ENCODE peak calls at places on chromosomes 6 and 20, in eight cellular contexts. T, B, Q, X, D, O, U and K are unnamed samples.

GRCh38 chr6:164859791-164860190 is 449.6 kb downstream of the C6orf118 start:
- DNase-seq in T (no peak), B (no peak), Q (no peak), X (no peak), D (no peak), O (no peak), U (no peak), K (no peak)

GRCh38 chr6:78810146-78810545 is 57.2 kb upstream of the IRAK1BP1 start:
- DNase-seq in T (no peak), B (peak), Q (no peak), X (peak), D (no peak), O (peak), U (peak), K (peak)

GRCh38 chr20:38610521-38610920 is 8.9 kb downstream of the ARHGAP40 start:
- DNase-seq in T (no peak), B (peak), Q (no peak), X (no peak), D (no peak), O (peak), U (no peak), K (no peak)

GRCh38 chr6:42402184-42402583 is 49.5 kb downstream of the TRERF1 start:
- DNase-seq in T (no peak), B (peak), Q (no peak), X (peak), D (no peak), O (no peak), U (no peak), K (no peak)

GRCh38 chr20:63027425-63028389 is 20.9 kb upstream of the BHLHE23 start:
- DNase-seq in T (peak), B (peak), Q (peak), X (no peak), D (peak), O (no peak), U (no peak), K (peak)

GRCh38 chr6:19804362-19805145 is 32.6 kb upstream of the ID4 start:
- DNase-seq in T (peak), B (peak), Q (peak), X (peak), D (peak), O (peak), U (peak), K (peak)

GRCh38 chr20:23142162-23143050 is 56.3 kb upstream of the CD93 start:
- DNase-seq in T (no peak), B (peak), Q (no peak), X (no peak), D (peak), O (no peak), U (no peak), K (no peak)

GRCh38 chr20:2089447-2089846 is 12.2 kb upstream of the STK35 start:
- DNase-seq in T (no peak), B (no peak), Q (no peak), X (no peak), D (no peak), O (no peak), U (peak), K (no peak)

GRCh38 chr6:41429506-41430504 is 94.4 kb downstream of the NCR2 start:
- DNase-seq in T (no peak), B (no peak), Q (no peak), X (no peak), D (no peak), O (no peak), U (no peak), K (no peak)

GRCh38 chr20:50710492-50711063 is 19.2 kb upstream of the RIPOR3 start:
- DNase-seq in T (no peak), B (peak), Q (no peak), X (peak), D (no peak), O (no peak), U (no peak), K (no peak)

GRCh38 chr6:28742668-28743270 is 181.0 kb downstream of the TRIM27 start:
- DNase-seq in T (no peak), B (peak), Q (no peak), X (peak), D (no peak), O (peak), U (peak), K (peak)

GRCh38 chr20:6397115-6397514 is 274.3 kb upstream of the FERMT1 start:
- DNase-seq in T (no peak), B (no peak), Q (no peak), X (no peak), D (no peak), O (no peak), U (no peak), K (no peak)

GRCh38 chr6:110875548-110876169 is 1.1 kb downstream of the AMD1 start:
- DNase-seq in T (peak), B (no peak), Q (peak), X (no peak), D (peak), O (no peak), U (peak), K (peak)

GRCh38 chr6:79630883-79631799 is at the start of gene SH3BGRL2:
- DNase-seq in T (peak), B (peak), Q (no peak), X (peak), D (peak), O (peak), U (peak), K (peak)

GRCh38 chr20:48186447-48186846 is 401.2 kb upstream of the SULF2 start:
- DNase-seq in T (no peak), B (peak), Q (no peak), X (no peak), D (no peak), O (peak), U (no peak), K (no peak)

GRCh38 chr20:7654231-7654630 is 286.0 kb downstream of the HAO1 start:
- DNase-seq in T (no peak), B (no peak), Q (no peak), X (no peak), D (no peak), O (no peak), U (no peak), K (no peak)

GRCh38 chr6:158284340-158285210 is 27.7 kb upstream of the TULP4 start:
- DNase-seq in T (no peak), B (no peak), Q (no peak), X (no peak), D (no peak), O (peak), U (peak), K (no peak)

GRCh38 chr6:35765739-35766138 is 10.7 kb upstream of the CLPSL2 start:
- DNase-seq in T (no peak), B (no peak), Q (no peak), X (no peak), D (no peak), O (no peak), U (no peak), K (no peak)

GRCh38 chr6:84560431-84561375 is 203.7 kb downstream of the TBX18 start:
- DNase-seq in T (no peak), B (no peak), Q (no peak), X (no peak), D (no peak), O (no peak), U (no peak), K (no peak)

GRCh38 chr20:45246109-45246508 is 8.3 kb downstream of the SLPI start:
- DNase-seq in T (no peak), B (no peak), Q (no peak), X (no peak), D (no peak), O (no peak), U (no peak), K (no peak)

GRCh38 chr6:71038966-71039365 is 82.1 kb upstream of the B3GAT2 start:
- DNase-seq in T (no peak), B (no peak), Q (no peak), X (no peak), D (no peak), O (no peak), U (no peak), K (no peak)

GRCh38 chr6:47822856-47823554 is 41.2 kb downstream of the OPN5 start:
- DNase-seq in T (no peak), B (peak), Q (no peak), X (no peak), D (no peak), O (no peak), U (no peak), K (no peak)

GRCh38 chr6:10733151-10733715 is 10.4 kb downstream of the TMEM14C start:
- DNase-seq in T (no peak), B (no peak), Q (no peak), X (no peak), D (no peak), O (no peak), U (no peak), K (no peak)

GRCh38 chr6:106512048-106512957 is 117.0 kb downstream of the RTN4IP1 start:
- DNase-seq in T (peak), B (peak), Q (peak), X (peak), D (peak), O (no peak), U (peak), K (peak)

GRCh38 chr6:3456794-3457709 is at the start of gene SLC22A23:
- DNase-seq in T (peak), B (peak), Q (peak), X (no peak), D (peak), O (no peak), U (peak), K (peak)

GRCh38 chr20:59831901-59832240 is 101.6 kb downstream of the SYCP2 start:
- DNase-seq in T (peak), B (no peak), Q (no peak), X (no peak), D (no peak), O (no peak), U (peak), K (no peak)

GRCh38 chr6:118198746-118199145 is 291.7 kb downstream of the SLC35F1 start:
- DNase-seq in T (no peak), B (no peak), Q (no peak), X (peak), D (no peak), O (peak), U (no peak), K (no peak)

GRCh38 chr20:34538671-34539123 is 19.8 kb upstream of the MAP1LC3A start:
- DNase-seq in T (peak), B (peak), Q (peak), X (peak), D (peak), O (peak), U (peak), K (peak)

GRCh38 chr20:14963262-14963663 is 625.9 kb upstream of the FLRT3 start:
- DNase-seq in T (no peak), B (peak), Q (no peak), X (no peak), D (no peak), O (peak), U (peak), K (no peak)

GRCh38 chr6:131636880-131637792 is at the start of gene ENPP3:
- DNase-seq in T (no peak), B (no peak), Q (peak), X (no peak), D (no peak), O (no peak), U (no peak), K (no peak)

GRCh38 chr6:93282521-93283031 is 136.8 kb downstream of the EPHA7 start:
- DNase-seq in T (no peak), B (no peak), Q (no peak), X (no peak), D (peak), O (no peak), U (no peak), K (no peak)

GRCh38 chr6:16129623-16130243 is 847 bp downstream of the MYLIP start:
- DNase-seq in T (peak), B (peak), Q (peak), X (no peak), D (peak), O (no peak), U (peak), K (peak)

GRCh38 chr6:74585779-74586178 is 620.1 kb downstream of the COL12A1 start:
- DNase-seq in T (no peak), B (peak), Q (no peak), X (no peak), D (no peak), O (no peak), U (no peak), K (no peak)

GRCh38 chr6:63773200-63773599 is 137.6 kb downstream of the PHF3 start:
- DNase-seq in T (no peak), B (no peak), Q (no peak), X (no peak), D (no peak), O (no peak), U (no peak), K (no peak)

GRCh38 chr20:38840053-38840893 is 34.8 kb downstream of the PPP1R16B start:
- DNase-seq in T (no peak), B (no peak), Q (no peak), X (no peak), D (no peak), O (no peak), U (no peak), K (no peak)

GRCh38 chr6:105308840-105309239 is 94.0 kb downstream of the PREP start:
- DNase-seq in T (no peak), B (no peak), Q (no peak), X (no peak), D (no peak), O (no peak), U (no peak), K (no peak)

GRCh38 chr6:105302617-105303128 is 100.2 kb downstream of the PREP start:
- DNase-seq in T (no peak), B (peak), Q (no peak), X (no peak), D (no peak), O (no peak), U (peak), K (no peak)

GRCh38 chr6:105301756-105302616 is 100.9 kb downstream of the PREP start:
- DNase-seq in T (no peak), B (peak), Q (no peak), X (no peak), D (no peak), O (no peak), U (no peak), K (no peak)

GRCh38 chr6:105304366-105304765 is 98.5 kb downstream of the PREP start:
- DNase-seq in T (no peak), B (no peak), Q (no peak), X (no peak), D (no peak), O (no peak), U (no peak), K (no peak)

GRCh38 chr6:105305521-105305920 is 97.4 kb downstream of the PREP start:
- DNase-seq in T (no peak), B (no peak), Q (no peak), X (no peak), D (no peak), O (no peak), U (no peak), K (no peak)
- H3K27ac ChIP-seq in T (no peak), B (no peak), Q (no peak), X (no peak), D (no peak), O (no peak), U (no peak), K (no peak)

DNA sequence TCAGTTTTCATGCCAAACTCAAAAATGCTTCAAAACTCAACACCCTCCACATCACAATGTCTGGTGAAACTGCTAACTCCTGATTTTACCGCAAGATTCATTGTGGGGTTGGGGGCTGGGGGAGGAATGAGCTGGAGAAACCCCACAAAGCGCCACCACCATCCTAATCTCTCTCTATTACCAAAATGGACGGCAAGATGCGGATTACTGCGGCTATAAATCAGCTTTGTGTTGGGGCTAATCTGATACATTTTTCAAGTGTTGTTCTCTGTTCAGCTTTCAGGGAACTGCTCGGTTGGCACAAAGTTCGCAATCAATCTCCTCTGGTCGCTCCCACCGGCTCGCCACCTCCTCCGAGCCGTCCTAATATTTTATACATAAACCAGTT is 83.7 kb downstream of the TMEM242 start:
- DNase-seq in T (no peak), B (no peak), Q (no peak), X (no peak), D (no peak), O (no peak), U (no peak), K (no peak)
- H3K27ac ChIP-seq in T (peak), B (no peak), Q (no peak), X (no peak), D (no peak), O (no peak), U (no peak), K (no peak)

DNA sequence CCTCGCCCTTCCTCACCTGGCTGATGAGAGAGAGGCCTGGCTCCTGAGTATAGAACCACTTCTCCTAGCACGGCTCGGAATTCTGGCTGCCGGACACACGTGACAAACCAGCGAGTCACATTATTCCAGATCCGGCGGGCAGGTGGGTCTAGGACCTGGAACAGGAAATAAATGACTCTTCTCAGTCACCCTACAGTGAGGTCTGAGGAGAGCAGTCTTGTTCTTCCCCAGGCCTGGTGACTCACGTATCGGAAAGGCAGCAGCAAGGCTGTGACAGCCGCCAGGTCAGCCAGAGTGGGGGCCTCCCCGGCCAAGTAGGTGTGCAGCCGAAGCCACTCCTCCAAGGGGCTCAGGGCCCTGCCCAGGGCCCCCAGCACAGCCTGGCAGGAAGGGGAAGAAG is 2.8 kb downstream of the VARS1 start:
- DNase-seq in T (no peak), B (peak), Q (no peak), X (peak), D (no peak), O (peak), U (no peak), K (no peak)
- H3K27ac ChIP-seq in T (no peak), B (peak), Q (no peak), X (peak), D (no peak), O (peak), U (no peak), K (peak)

GRCh38 chr6:113695506-113695905 is 161.6 kb upstream of the MARCKS start:
- DNase-seq in T (no peak), B (no peak), Q (no peak), X (peak), D (no peak), O (no peak), U (no peak), K (no peak)

GRCh38 chr6:113701552-113702254 is 155.4 kb upstream of the MARCKS start:
- DNase-seq in T (no peak), B (no peak), Q (no peak), X (no peak), D (no peak), O (no peak), U (no peak), K (no peak)

GRCh38 chr6:113696960-113697359 is 160.2 kb upstream of the MARCKS start:
- DNase-seq in T (no peak), B (no peak), Q (no peak), X (no peak), D (no peak), O (no peak), U (no peak), K (no peak)

GRCh38 chr6:113697642-113698410 is 159.3 kb upstream of the MARCKS start:
- DNase-seq in T (no peak), B (peak), Q (no peak), X (peak), D (no peak), O (peak), U (no peak), K (no peak)

DNA sequence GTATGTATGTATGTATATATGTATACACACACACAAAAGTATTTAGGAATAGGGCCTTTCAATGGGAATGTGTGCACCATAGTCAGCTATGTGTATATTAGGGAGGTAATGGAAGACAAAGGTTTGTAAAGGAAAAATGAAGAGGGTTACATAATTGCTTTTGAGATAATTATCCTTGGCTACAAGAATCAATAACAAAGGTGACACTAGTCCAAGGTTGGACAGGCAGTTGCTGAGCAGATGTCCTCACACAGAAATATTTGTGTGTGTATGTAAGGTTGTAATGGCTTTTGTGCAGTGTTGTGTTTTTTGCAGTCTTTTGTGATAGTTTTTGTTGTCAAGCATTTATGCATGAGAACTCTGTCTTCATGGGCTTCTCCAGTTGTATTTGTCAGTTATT is 157.9 kb upstream of the MARCKS start:
- DNase-seq in T (no peak), B (no peak), Q (no peak), X (no peak), D (no peak), O (no peak), U (no peak), K (no peak)
- H3K27ac ChIP-seq in T (no peak), B (no peak), Q (no peak), X (no peak), D (no peak), O (no peak), U (no peak), K (no peak)

DNA sequence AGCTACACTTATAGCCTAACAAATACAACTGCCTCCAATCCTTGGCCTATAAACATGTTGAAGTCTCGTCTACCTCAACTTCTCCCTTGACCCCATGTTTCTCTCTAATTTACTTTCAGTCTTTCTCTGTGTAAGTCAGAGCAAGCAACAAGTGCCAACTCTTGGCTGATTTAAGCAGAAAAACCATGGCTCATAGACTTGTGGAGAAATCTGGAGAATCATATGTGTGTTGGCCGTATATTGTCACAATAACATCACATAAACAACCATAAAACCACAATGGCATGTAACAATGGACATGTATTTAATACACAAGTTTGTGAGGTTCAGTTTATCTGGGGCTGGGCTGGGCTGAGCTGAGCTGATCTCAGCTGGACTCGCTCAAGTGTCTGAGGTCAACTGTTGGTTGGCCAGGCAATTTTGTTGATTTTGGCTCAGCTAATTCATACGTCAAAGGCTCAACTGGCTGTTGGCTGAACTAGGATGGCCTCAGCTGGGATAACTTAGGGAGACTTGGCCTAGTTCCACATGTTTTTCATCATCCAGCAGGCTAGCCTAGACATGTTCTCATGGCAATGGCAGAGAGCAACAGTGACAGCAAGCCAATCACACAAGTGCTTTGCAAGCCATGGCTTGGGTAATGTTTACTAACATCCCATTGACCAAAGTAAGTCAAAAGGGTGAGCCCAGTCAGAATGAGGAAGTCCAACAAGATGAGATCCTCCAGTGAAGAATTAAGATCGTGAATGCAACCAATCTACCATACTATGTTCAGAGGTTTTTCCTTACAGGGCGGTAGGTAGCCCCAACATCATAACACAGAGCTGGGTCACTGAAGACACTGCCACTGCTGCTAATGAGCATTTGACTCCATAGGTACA is 12.9 kb upstream of the TBC1D22B start:
- DNase-seq in T (peak), B (peak), Q (no peak), X (peak), D (peak), O (peak), U (no peak), K (no peak)
- H3K27ac ChIP-seq in T (peak), B (no peak), Q (no peak), X (peak), D (peak), O (peak), U (no peak), K (no peak)

GRCh38 chr20:36266189-36266588 is 29.9 kb downstream of the AAR2 start:
- DNase-seq in T (no peak), B (no peak), Q (no peak), X (no peak), D (no peak), O (no peak), U (no peak), K (no peak)

GRCh38 chr20:36267605-36268500 is 31.6 kb downstream of the AAR2 start:
- DNase-seq in T (no peak), B (no peak), Q (no peak), X (no peak), D (no peak), O (no peak), U (no peak), K (no peak)

GRCh38 chr20:36270744-36271638 is 34.7 kb downstream of the AAR2 start:
- DNase-seq in T (no peak), B (no peak), Q (no peak), X (no peak), D (no peak), O (no peak), U (peak), K (no peak)

GRCh38 chr20:36269507-36269906 is 33.2 kb downstream of the AAR2 start:
- DNase-seq in T (no peak), B (no peak), Q (no peak), X (no peak), D (no peak), O (no peak), U (no peak), K (no peak)

GRCh38 chr20:36268501-36269342 is 32.4 kb downstream of the AAR2 start:
- DNase-seq in T (no peak), B (no peak), Q (no peak), X (no peak), D (no peak), O (no peak), U (no peak), K (peak)
- H3K27ac ChIP-seq in T (no peak), B (no peak), Q (no peak), X (no peak), D (no peak), O (no peak), U (no peak), K (no peak)